ENCODE peak calls at places on chromosomes 4 and X, in nine cellular contexts. L is bronchial epithelial cell; E is aorta; O is fibroblast of lung; Z is effector memory CD4-positive, alpha-beta T cell; M is cardiac fibroblast; Q is lower leg skin; F is cardiac muscle cell; I is heart left ventricle. S is an unnamed sample.

GRCh38 chr4:23368081-23368697 is 521.7 kb downstream of the PPARGC1A start:
- DNase-seq in I (peak), O (peak), Z (no peak), Q (no peak), L (peak), M (peak), F (peak), E (no peak), S (peak)

GRCh38 chrX:24282381-24283121 is 31.3 kb downstream of the SUPT20HL2 start:
- DNase-seq in F (peak), O (peak), M (peak), I (no peak), Z (no peak), L (no peak), Q (no peak), E (no peak), S (peak)

GRCh38 chr4:5959221-5959982 is 58.8 kb downstream of the C4orf50 start:
- DNase-seq in I (no peak), Z (no peak), F (no peak), Q (no peak), L (no peak), M (no peak), O (no peak), E (no peak), S (no peak)

GRCh38 chrX:118286066-118286758 is 59.7 kb upstream of the WDR44 start:
- DNase-seq in F (no peak), L (no peak), I (no peak), E (no peak), Z (no peak), O (no peak), M (peak), Q (no peak), S (no peak)

GRCh38 chr4:127809173-127809800 is 27.2 kb downstream of the HSPA4L start:
- DNase-seq in L (no peak), Z (no peak), O (peak), Q (no peak), I (no peak), M (peak), E (no peak), F (peak), S (peak)

GRCh38 chr4:124092101-124093057 is 620.2 kb downstream of the ANKRD50 start:
- DNase-seq in L (no peak), E (no peak), Q (no peak), F (no peak), I (no peak), Z (no peak), O (peak), M (peak), S (no peak)

GRCh38 chr4:60366661-60367060 is 833.5 kb upstream of the ADGRL3 start:
- DNase-seq in E (no peak), M (no peak), Z (no peak), I (no peak), L (no peak), F (no peak), O (no peak), Q (no peak), S (no peak)

GRCh38 chr4:108709234-108709633 is 53.6 kb downstream of the ETNPPL start:
- DNase-seq in L (no peak), E (no peak), F (no peak), Q (no peak), I (no peak), M (no peak), O (no peak), Z (no peak), S (peak)

GRCh38 chr4:60565558-60565957 is 634.6 kb upstream of the ADGRL3 start:
- DNase-seq in I (no peak), Z (no peak), F (no peak), E (no peak), O (no peak), Q (no peak), M (no peak), L (no peak), S (peak)

GRCh38 chr4:10736266-10736665 is 51.7 kb upstream of the CLNK start:
- DNase-seq in Z (no peak), Q (no peak), E (no peak), I (no peak), L (no peak), F (no peak), M (no peak), O (no peak), S (no peak)
- H3K4me3 ChIP-seq in Z (no peak), Q (no peak), E (no peak), I (no peak), L (no peak), F (no peak), M (no peak), O (no peak), S (no peak)

GRCh38 chr4:152537881-152538280 is 2.0 kb upstream of the FBXW7 start:
- DNase-seq in O (no peak), I (no peak), E (no peak), L (no peak), M (no peak), F (no peak), Q (no peak), Z (no peak), S (no peak)
- H3K4me3 ChIP-seq in O (no peak), I (no peak), E (no peak), L (no peak), M (no peak), F (no peak), Q (no peak), Z (peak), S (peak)

GRCh38 chr4:104494822-104495559 is at the start of gene CXXC4:
- DNase-seq in L (peak), F (peak), O (peak), E (peak), Q (no peak), I (peak), Z (peak), M (peak), S (peak)

GRCh38 chr4:104494161-104494560 is 533 bp downstream of the CXXC4 start:
- DNase-seq in M (no peak), O (no peak), F (no peak), E (no peak), Z (no peak), I (no peak), L (no peak), Q (no peak), S (no peak)

GRCh38 chr4:104491396-104491821 is 3.3 kb downstream of the CXXC4 start:
- DNase-seq in Q (no peak), Z (peak), I (no peak), F (peak), M (peak), O (peak), E (peak), L (no peak), S (peak)

GRCh38 chr4:104491826-104492771 is 2.6 kb downstream of the CXXC4 start:
- DNase-seq in Z (no peak), O (peak), M (peak), Q (no peak), L (peak), I (no peak), F (peak), E (no peak), S (peak)

GRCh38 chr4:104493071-104493831 is 1.4 kb downstream of the CXXC4 start:
- DNase-seq in M (no peak), E (no peak), L (no peak), Z (no peak), O (no peak), F (peak), I (no peak), Q (no peak), S (no peak)
- H3K4me3 ChIP-seq in M (no peak), E (no peak), L (no peak), Z (no peak), O (no peak), F (peak), I (no peak), Q (no peak), S (peak)

GRCh38 chr4:794911-795725 is 30.8 kb downstream of the CPLX1 start:
- DNase-seq in O (no peak), Z (no peak), L (no peak), I (no peak), F (no peak), Q (no peak), M (no peak), E (peak), S (peak)
- H3K4me3 ChIP-seq in O (no peak), Z (peak), L (no peak), I (no peak), F (peak), Q (no peak), M (no peak), E (no peak), S (peak)

DNA sequence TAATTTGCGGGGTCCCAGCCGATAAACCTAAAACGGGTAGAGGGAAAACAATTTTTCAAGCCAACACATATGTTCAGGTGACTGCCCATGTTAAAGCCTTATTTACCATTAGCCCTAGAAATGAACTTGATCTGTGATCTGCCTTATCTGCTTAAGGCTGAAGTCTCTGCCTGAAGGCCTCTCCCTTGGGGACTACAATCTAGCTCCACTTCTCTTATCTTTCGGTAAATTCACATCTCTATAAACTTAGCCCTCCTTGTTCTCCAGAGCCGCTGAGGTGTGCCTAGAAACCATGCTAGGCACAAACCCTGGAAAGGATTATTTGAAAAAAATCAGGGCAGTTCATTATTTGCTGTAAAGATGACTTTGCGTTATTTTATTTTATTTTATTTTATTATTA is 158.7 kb downstream of the CAMK2D start:
- DNase-seq in E (no peak), O (no peak), Q (no peak), I (no peak), L (no peak), M (no peak), Z (no peak), F (no peak), S (no peak)
- H3K4me3 ChIP-seq in E (no peak), O (no peak), Q (no peak), I (no peak), L (no peak), M (no peak), Z (no peak), F (no peak), S (no peak)

GRCh38 chrX:10134921-10135320 is 21.9 kb upstream of the CLCN4 start:
- DNase-seq in F (no peak), M (no peak), L (no peak), Z (no peak), Q (no peak), O (no peak), E (peak), I (no peak), S (no peak)
- H3K4me3 ChIP-seq in F (no peak), M (no peak), L (no peak), Z (no peak), Q (no peak), O (no peak), E (no peak), I (no peak), S (no peak)

GRCh38 chr4:186486172-186486571 is 69.2 kb downstream of the MTNR1A start:
- DNase-seq in Z (no peak), F (peak), Q (no peak), L (no peak), I (no peak), M (peak), E (no peak), O (peak), S (no peak)
- H3K4me3 ChIP-seq in Z (no peak), F (no peak), Q (no peak), L (no peak), I (no peak), M (no peak), E (peak), O (peak), S (no peak)

GRCh38 chr4:184383497-184384055 is 90.8 kb downstream of the IRF2 start:
- DNase-seq in O (peak), Z (no peak), M (peak), E (no peak), Q (peak), I (no peak), F (no peak), L (peak), S (no peak)
- H3K4me3 ChIP-seq in O (peak), Z (no peak), M (no peak), E (peak), Q (no peak), I (no peak), F (no peak), L (peak), S (no peak)

GRCh38 chrX:15744181-15744867 is 6.3 kb downstream of the CA5B start:
- DNase-seq in Q (no peak), Z (no peak), O (no peak), E (no peak), M (peak), F (no peak), I (no peak), L (no peak), S (no peak)

GRCh38 chrX:15737188-15737956 is 698 bp upstream of the CA5B start:
- DNase-seq in L (peak), F (no peak), Q (no peak), M (no peak), E (no peak), Z (no peak), O (no peak), I (no peak), S (no peak)

GRCh38 chrX:15737957-15738685 is at the start of gene CA5B:
- DNase-seq in Z (peak), M (peak), F (peak), I (peak), O (peak), Q (peak), E (peak), L (peak), S (peak)

GRCh38 chrX:15739886-15740285 is 1.8 kb downstream of the CA5B start:
- DNase-seq in L (no peak), I (no peak), Z (no peak), E (no peak), O (peak), F (no peak), Q (no peak), M (no peak), S (no peak)

DNA sequence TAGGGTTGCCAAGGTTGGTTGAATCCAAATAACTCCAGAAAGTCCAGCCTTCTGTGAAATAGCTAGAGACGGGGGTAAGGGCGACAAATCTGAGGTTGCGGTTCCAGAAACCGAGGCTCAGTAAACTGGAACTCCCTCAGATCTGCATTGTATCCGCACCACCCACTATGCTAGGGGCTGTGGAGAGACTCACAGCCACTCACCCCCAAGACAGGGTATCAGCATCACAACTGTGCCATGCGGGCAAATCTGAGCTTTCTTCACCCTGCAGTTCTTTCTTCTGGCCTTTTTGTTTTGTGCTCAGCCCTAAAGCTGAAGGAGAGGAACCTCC is 581 bp downstream of the CA5B start:
- DNase-seq in Z (no peak), O (no peak), M (no peak), F (no peak), Q (no peak), E (no peak), I (no peak), L (no peak), S (no peak)
- H3K4me3 ChIP-seq in Z (peak), O (peak), M (peak), F (peak), Q (peak), E (peak), I (peak), L (peak), S (peak)